ENCODE peak calls at places on chromosomes 3 and 15, in seven cellular contexts. E is naive thymus-derived CD4-positive, alpha-beta T cell; B is WERI-Rb-1; Y is aorta; O is left lung; D is Panc1; K is AG04449. M is an unnamed sample.

GRCh38 chr3:66744986-66745385 is 244.2 kb upstream of the LRIG1 start:
- DNase-seq in Y (no peak), B (no peak), O (no peak), E (no peak), D (no peak), K (no peak), M (no peak)

GRCh38 chr15:76930831-76931396 is 635 bp upstream of the RCN2 start:
- DNase-seq in O (no peak), K (no peak), B (no peak), D (no peak), E (no peak), Y (no peak), M (no peak)

GRCh38 chr15:58268746-58269145 is 130.6 kb downstream of the AQP9 start:
- DNase-seq in B (no peak), K (no peak), D (no peak), Y (no peak), O (no peak), E (no peak), M (no peak)

GRCh38 chr15:82646250-82647044 is 716 bp downstream of the CPEB1 start:
- DNase-seq in O (no peak), Y (no peak), D (no peak), K (no peak), B (no peak), E (no peak), M (no peak)

GRCh38 chr3:20698896-20699295 is 512.9 kb upstream of the SGO1 start:
- DNase-seq in D (no peak), E (no peak), O (no peak), Y (no peak), K (no peak), B (no peak), M (no peak)

GRCh38 chr3:174620138-174620537 is 239.0 kb upstream of the NAALADL2 start:
- DNase-seq in D (no peak), O (no peak), K (no peak), B (no peak), Y (no peak), E (no peak), M (no peak)

GRCh38 chr15:79629687-79630086 is 197.6 kb downstream of the MINAR1 start:
- DNase-seq in Y (no peak), O (peak), K (no peak), D (no peak), E (no peak), B (no peak), M (no peak)

GRCh38 chr15:83959477-83959876 is 276.1 kb upstream of the GOLGA6L4 start:
- DNase-seq in E (no peak), O (no peak), D (no peak), Y (no peak), K (no peak), B (no peak), M (no peak)

GRCh38 chr15:96409231-96410138 is 79.0 kb downstream of the NR2F2 start:
- DNase-seq in K (no peak), O (no peak), Y (no peak), B (no peak), E (no peak), D (no peak), M (no peak)

GRCh38 chr3:187667526-187667925 is 2.7 kb downstream of the SST start:
- DNase-seq in K (no peak), O (no peak), D (no peak), E (no peak), Y (no peak), B (no peak), M (no peak)

GRCh38 chr3:138434276-138434874 is at the start of gene ESYT3:
- DNase-seq in E (no peak), O (peak), K (no peak), B (no peak), D (no peak), Y (peak), M (peak)

GRCh38 chr3:45224824-45225464 is 1.1 kb downstream of the TMEM158 start:
- DNase-seq in K (no peak), O (peak), Y (peak), B (peak), D (no peak), E (no peak), M (no peak)

GRCh38 chr15:45469429-45469828 is 53.1 kb downstream of the SLC30A4 start:
- DNase-seq in K (no peak), D (no peak), O (no peak), E (no peak), Y (no peak), B (no peak), M (no peak)

GRCh38 chr3:171379281-171379680 is 80.9 kb downstream of the TNIK start:
- DNase-seq in K (no peak), O (no peak), E (no peak), B (no peak), Y (no peak), D (no peak), M (no peak)

GRCh38 chr3:134473868-134474546 is 11.8 kb downstream of the ANAPC13 start:
- DNase-seq in B (peak), E (peak), O (no peak), K (peak), D (no peak), Y (peak), M (peak)

GRCh38 chr15:100833432-100834389 is 45.9 kb upstream of the ALDH1A3 start:
- DNase-seq in O (no peak), Y (no peak), K (no peak), B (no peak), D (no peak), E (no peak), M (no peak)

GRCh38 chr3:43852066-43852465 is 161.3 kb downstream of the ABHD5 start:
- DNase-seq in O (no peak), D (no peak), Y (no peak), B (no peak), E (no peak), K (no peak), M (no peak)

GRCh38 chr3:150733373-150733935 is 29.5 kb downstream of the SIAH2 start:
- DNase-seq in Y (no peak), K (no peak), D (no peak), B (no peak), O (no peak), E (no peak), M (no peak)

DNA sequence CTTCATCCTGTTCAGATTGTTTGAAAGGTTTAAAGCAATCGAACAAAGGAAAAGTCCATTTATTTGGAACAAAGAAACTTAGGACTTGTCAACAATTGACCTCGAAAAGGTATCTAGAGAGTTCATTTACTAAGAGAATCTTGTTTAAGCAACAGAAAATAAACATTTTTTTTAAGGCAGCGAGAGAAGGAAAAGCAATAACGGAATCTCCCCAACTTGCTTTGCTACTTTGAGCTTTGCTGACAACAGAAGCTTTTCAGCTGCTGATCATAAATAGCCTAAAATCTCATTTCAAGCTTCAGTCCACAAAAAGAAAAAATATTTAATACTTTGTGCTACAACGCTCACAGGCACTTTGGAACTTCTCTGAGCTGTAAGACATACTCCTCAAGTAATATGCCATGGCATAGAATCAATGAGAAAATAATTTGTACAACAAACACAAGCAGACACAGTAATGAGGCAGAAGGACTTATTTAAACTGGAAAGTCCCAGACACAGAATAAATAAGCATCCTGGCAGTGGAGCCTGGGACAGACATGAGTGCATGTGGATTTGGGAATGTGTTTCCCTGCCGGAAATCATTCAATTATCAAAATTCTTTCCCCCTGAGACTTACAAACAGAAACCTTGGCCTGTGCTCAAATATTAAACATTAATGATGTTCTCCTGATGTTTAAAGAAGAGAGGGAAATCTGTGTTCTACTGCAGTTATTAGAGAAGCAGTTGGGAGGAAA is 520.3 kb downstream of the ROBO1 start:
- DNase-seq in E (no peak), Y (no peak), O (peak), K (no peak), D (no peak), B (no peak), M (no peak)
- H3K4me3 ChIP-seq in E (no peak), Y (no peak), O (no peak), K (no peak), D (no peak), B (no peak), M (no peak)

DNA sequence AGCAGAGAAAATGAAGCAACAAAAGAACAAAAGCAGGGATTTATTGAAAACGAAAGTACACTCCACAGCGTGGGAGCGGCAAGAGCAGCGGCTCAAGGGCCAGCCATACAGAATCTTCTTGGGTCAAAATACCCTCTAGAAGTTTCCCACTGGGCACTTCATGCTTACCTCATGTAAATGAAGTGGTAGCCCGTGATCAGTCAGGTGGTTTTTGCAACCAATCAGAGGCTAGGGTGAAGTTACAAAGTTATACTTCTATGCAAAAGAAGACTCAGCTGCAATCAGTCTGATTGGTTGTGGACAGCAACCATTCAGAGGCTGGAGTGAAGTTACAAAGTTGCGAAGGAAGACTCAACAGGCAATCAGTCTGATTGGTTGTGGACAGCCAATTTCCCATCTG is 37.8 kb upstream of the TRH start:
- DNase-seq in E (peak), D (no peak), K (no peak), B (no peak), Y (no peak), O (no peak), M (peak)
- H3K4me3 ChIP-seq in E (peak), D (peak), K (peak), B (no peak), Y (no peak), O (peak), M (peak)

GRCh38 chr3:53493618-53493996 is 804 bp upstream of the CACNA1D start:
- DNase-seq in Y (no peak), B (no peak), O (no peak), K (no peak), D (no peak), E (no peak), M (no peak)

GRCh38 chr3:53496984-53497383 is 2.6 kb downstream of the CACNA1D start:
- DNase-seq in E (no peak), B (no peak), Y (no peak), K (no peak), D (no peak), O (no peak), M (no peak)

GRCh38 chr3:53493997-53494791 is at the start of gene CACNA1D:
- DNase-seq in O (peak), B (peak), K (no peak), Y (no peak), E (no peak), D (no peak), M (no peak)

GRCh38 chr3:53495518-53496501 is 1.4 kb downstream of the CACNA1D start:
- DNase-seq in O (no peak), Y (no peak), K (no peak), B (peak), D (no peak), E (no peak), M (no peak)

DNA sequence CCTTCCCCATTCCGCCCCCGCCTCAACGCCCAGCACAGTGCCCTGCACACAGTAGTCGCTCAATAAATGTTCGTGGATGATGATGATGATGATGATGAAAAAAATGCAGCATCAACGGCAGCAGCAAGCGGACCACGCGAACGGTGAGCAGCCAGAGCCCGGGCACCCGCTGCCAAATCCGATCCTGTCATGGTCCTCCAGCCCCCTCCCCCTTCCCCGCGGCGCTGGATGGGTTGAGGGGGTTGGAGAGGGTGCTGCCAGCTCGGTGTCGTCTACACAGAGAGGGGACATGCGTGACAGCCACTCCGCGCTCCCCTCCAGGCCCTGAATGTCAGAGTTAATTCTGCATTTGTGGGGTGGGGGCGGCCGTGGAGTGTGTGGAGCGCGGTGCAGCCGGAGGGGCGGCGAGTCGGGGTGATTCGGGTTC is 693 bp downstream of the CACNA1D start:
- DNase-seq in Y (no peak), B (peak), E (no peak), K (no peak), D (no peak), O (no peak), M (no peak)
- H3K4me3 ChIP-seq in Y (peak), B (peak), E (no peak), K (peak), D (peak), O (peak), M (no peak)

GRCh38 chr3:127214990-127215389 is 22.1 kb downstream of the PRR23E start:
- DNase-seq in K (no peak), Y (no peak), E (no peak), B (no peak), O (no peak), D (no peak), M (no peak)

GRCh38 chr3:127218457-127218922 is 25.6 kb downstream of the PRR23E start:
- DNase-seq in D (no peak), K (no peak), E (no peak), Y (no peak), O (no peak), B (no peak), M (no peak)

GRCh38 chr3:127215714-127216414 is 22.9 kb downstream of the PRR23E start:
- DNase-seq in K (no peak), Y (no peak), B (no peak), O (no peak), D (no peak), E (no peak), M (no peak)

GRCh38 chr3:127217594-127218456 is 24.9 kb downstream of the PRR23E start:
- DNase-seq in O (no peak), Y (no peak), D (no peak), K (no peak), E (no peak), B (no peak), M (no peak)

DNA sequence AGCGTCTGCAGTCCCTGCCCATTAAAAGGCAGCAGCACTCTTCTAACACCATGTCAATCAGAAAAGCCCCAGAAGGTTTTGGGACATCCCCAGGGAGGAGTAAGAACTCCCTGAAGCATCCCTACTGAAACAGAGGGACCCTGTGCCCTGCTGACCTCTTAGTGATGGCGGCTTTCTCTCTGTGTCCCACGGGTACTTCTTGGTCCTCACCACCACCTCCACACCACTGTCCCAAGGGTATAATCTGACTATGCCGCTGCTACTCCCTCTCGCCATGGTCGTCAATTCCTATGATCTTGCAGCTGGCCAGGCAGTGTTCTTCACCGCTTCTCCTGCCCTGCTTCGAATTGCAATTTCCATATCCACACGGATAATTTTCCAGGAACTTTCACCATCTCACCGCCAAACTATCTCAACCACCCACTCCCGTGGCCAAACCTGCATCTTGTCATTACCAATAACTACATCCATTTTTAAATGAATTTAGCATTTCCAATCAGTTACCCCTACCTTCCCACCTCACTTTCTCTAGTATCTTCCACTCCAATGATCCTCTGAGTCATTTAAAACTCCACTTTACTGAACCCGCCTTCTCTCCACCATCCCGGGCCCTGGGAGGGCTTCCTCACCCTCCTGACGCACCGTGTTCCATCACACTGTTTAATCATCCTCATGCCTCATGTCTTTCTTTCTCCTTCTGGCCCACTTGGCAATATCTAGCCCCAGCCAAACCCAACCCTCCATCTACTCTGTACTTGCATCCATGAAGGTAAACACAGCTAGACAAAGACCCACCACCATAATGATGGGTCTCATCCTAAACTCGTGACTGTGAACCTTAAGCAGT is 23.7 kb downstream of the PRR23E start:
- DNase-seq in E (no peak), D (no peak), O (no peak), B (no peak), K (no peak), Y (no peak), M (no peak)
- H3K4me3 ChIP-seq in E (no peak), D (no peak), O (no peak), B (no peak), K (no peak), Y (no peak), M (no peak)

GRCh38 chr15:63045438-63046278 is 3.1 kb downstream of the TPM1 start:
- DNase-seq in E (no peak), K (no peak), O (no peak), Y (no peak), D (no peak), B (no peak), M (no peak)
- H3K4me3 ChIP-seq in E (no peak), K (peak), O (peak), Y (peak), D (peak), B (no peak), M (no peak)

DNA sequence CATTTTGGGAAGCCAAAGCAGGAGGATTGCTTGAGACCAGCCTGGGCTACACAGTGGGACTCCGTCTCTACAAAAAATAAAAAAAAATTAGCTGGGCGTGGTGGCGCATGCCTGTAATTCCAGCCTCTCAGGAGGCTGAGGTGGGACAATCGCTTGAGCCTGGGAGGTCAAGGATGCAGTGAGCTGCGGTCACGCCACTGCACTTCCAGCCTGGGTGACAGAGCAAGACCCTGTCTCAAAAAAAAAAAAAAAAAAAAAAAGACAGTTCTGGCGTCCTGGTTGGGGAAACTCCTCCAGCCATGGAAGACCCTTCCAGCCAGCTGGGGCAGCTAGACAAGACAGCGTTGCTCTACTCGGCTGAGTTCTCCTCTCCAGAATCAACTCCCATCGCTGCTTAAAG is 36.5 kb downstream of the CPN2 start:
- DNase-seq in D (no peak), Y (peak), K (no peak), O (no peak), E (no peak), B (no peak), M (no peak)
- H3K4me3 ChIP-seq in D (peak), Y (no peak), K (no peak), O (peak), E (peak), B (no peak), M (no peak)

GRCh38 chr15:39584662-39585393 is 3.9 kb downstream of the THBS1 start:
- DNase-seq in B (no peak), K (peak), Y (no peak), O (no peak), E (no peak), D (no peak), M (no peak)
- H3K4me3 ChIP-seq in B (no peak), K (peak), Y (no peak), O (peak), E (no peak), D (no peak), M (no peak)

GRCh38 chr15:92035961-92036360 is 182.5 kb downstream of the SLCO3A1 start:
- DNase-seq in E (no peak), Y (no peak), B (no peak), D (no peak), K (no peak), O (no peak), M (no peak)

GRCh38 chr15:92033319-92033718 is 179.8 kb downstream of the SLCO3A1 start:
- DNase-seq in E (no peak), K (no peak), D (no peak), B (no peak), Y (no peak), O (no peak), M (no peak)

GRCh38 chr15:92033723-92034122 is 180.2 kb downstream of the SLCO3A1 start:
- DNase-seq in D (no peak), O (no peak), E (no peak), K (no peak), B (no peak), Y (no peak), M (no peak)

GRCh38 chr15:92034227-92034626 is 180.7 kb downstream of the SLCO3A1 start:
- DNase-seq in E (no peak), O (no peak), B (no peak), K (no peak), Y (no peak), D (no peak), M (no peak)

GRCh38 chr15:92037446-92037845 is 183.9 kb downstream of the SLCO3A1 start:
- DNase-seq in O (no peak), Y (no peak), D (no peak), B (no peak), K (no peak), E (no peak), M (no peak)
- H3K4me3 ChIP-seq in O (no peak), Y (no peak), D (no peak), B (no peak), K (no peak), E (no peak), M (no peak)

GRCh38 chr15:44394562-44394961 is 32.9 kb upstream of the CTDSPL2 start:
- DNase-seq in O (no peak), B (no peak), K (no peak), Y (no peak), D (no peak), E (no peak), M (no peak)

GRCh38 chr15:44394062-44394461 is 33.4 kb upstream of the CTDSPL2 start:
- DNase-seq in D (no peak), E (no peak), B (no peak), Y (no peak), K (no peak), O (no peak), M (no peak)

DNA sequence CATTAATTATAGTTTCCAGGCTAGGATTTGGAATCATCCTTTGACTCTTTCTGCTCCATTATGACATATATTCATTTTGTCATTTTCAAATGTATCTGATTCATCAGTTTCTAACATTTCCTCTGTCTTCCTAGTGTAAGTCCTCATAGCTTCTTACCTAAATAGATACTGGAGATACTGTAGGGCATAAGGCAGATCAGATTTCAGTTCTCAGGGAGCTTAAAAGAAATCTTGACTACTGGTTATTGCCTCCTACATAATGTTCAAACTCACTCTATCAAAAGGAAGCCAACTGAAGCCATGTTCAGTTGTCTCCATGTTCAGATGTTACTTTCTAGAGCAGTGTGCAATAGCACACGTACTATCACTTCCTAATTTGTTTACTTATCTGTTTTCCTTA is 29.6 kb upstream of the CTDSPL2 start:
- DNase-seq in D (no peak), B (no peak), Y (no peak), E (no peak), O (no peak), K (no peak), M (no peak)
- H3K4me3 ChIP-seq in D (no peak), B (no peak), Y (no peak), E (no peak), O (no peak), K (no peak), M (no peak)